ENCODE peak calls at places on chromosomes 16 and 17, in ten cellular contexts. A, K, D, R, N, B, F, T, G and I are unnamed samples.
A peak's percentile ranks its signal among the peaks of the same experiment; 100 is the strongest.

GRCh38 chr17:9098242-9098641 is 76.9 kb downstream of the NTN1 start:
- DNase-seq in A (no peak), K (no peak), D (no peak), R (no peak), N (no peak), B (no peak), F (no peak), T (no peak), G (no peak), I (no peak)

GRCh38 chr17:55587608-55588139 is 76.4 kb upstream of the SMIM36 start:
- DNase-seq in A (no peak), K (no peak), D (no peak), R (no peak), N (no peak), B (no peak), F (peak; percentile 48), T (no peak), G (no peak), I (no peak)

GRCh38 chr16:88681709-88682451 is 4.4 kb downstream of the SNAI3 start:
- DNase-seq in A (peak; percentile 53), K (peak; percentile 87), D (peak; percentile 73), R (no peak), N (no peak), B (no peak), F (peak; percentile 86), T (no peak), G (no peak), I (peak; percentile 44)

GRCh38 chr16:78179666-78180065 is 80.2 kb downstream of the WWOX start:
- DNase-seq in A (no peak), K (no peak), D (no peak), R (no peak), N (no peak), B (no peak), F (no peak), T (no peak), G (no peak), I (no peak)

GRCh38 chr16:11632455-11632921 is 35.8 kb upstream of the SNN start:
- DNase-seq in A (no peak), K (peak; percentile 96), D (no peak), R (no peak), N (no peak), B (no peak), F (peak; percentile 89), T (no peak), G (no peak), I (no peak)

GRCh38 chr17:47742319-47743181 is 9.5 kb downstream of the TBX21 start:
- DNase-seq in A (peak; percentile 39), K (no peak), D (peak; percentile 62), R (no peak), N (peak; percentile 45), B (no peak), F (no peak), T (peak; percentile 66), G (no peak), I (no peak)

GRCh38 chr17:46194393-46195216 is 1.4 kb upstream of the KANSL1 start:
- DNase-seq in A (peak; percentile 88), K (no peak), D (peak; percentile 41), R (peak; percentile 55), N (no peak), B (peak; percentile 44), F (no peak), T (no peak), G (no peak), I (peak; percentile 70)

GRCh38 chr17:64126918-64127317 is 3.0 kb downstream of the ERN1 start:
- DNase-seq in A (no peak), K (no peak), D (no peak), R (no peak), N (no peak), B (no peak), F (no peak), T (no peak), G (no peak), I (no peak)

GRCh38 chr16:5031601-5032000 is 2.1 kb downstream of the NAGPA start:
- DNase-seq in A (no peak), K (peak; percentile 49), D (no peak), R (no peak), N (no peak), B (no peak), F (peak; percentile 20), T (no peak), G (no peak), I (no peak)

GRCh38 chr17:57288034-57288752 is 31.9 kb downstream of the MSI2 start:
- DNase-seq in A (no peak), K (no peak), D (no peak), R (no peak), N (no peak), B (no peak), F (no peak), T (no peak), G (no peak), I (no peak)

GRCh38 chr16:28873543-28874201 is 4.6 kb upstream of the ATP2A1 start:
- DNase-seq in A (peak; percentile 55), K (no peak), D (peak; percentile 68), R (no peak), N (peak; percentile 42), B (peak; percentile 49), F (no peak), T (no peak), G (no peak), I (peak; percentile 48)

GRCh38 chr17:8341456-8341855 is 1.8 kb downstream of the ODF4 start:
- DNase-seq in A (no peak), K (no peak), D (no peak), R (no peak), N (no peak), B (no peak), F (no peak), T (no peak), G (no peak), I (no peak)

GRCh38 chr16:81004646-81005353 is 1.9 kb downstream of the CMC2 start:
- DNase-seq in A (peak; percentile 68), K (no peak), D (no peak), R (peak; percentile 44), N (no peak), B (no peak), F (no peak), T (no peak), G (no peak), I (no peak)

GRCh38 chr16:67030221-67030962 is 1.4 kb downstream of the CBFB start:
- DNase-seq in A (no peak), K (no peak), D (no peak), R (no peak), N (no peak), B (no peak), F (no peak), T (peak; percentile 37), G (no peak), I (no peak)

GRCh38 chr17:78010759-78011158 is 52.3 kb downstream of the TNRC6C start:
- DNase-seq in A (peak; percentile 9), K (no peak), D (peak; percentile 27), R (no peak), N (no peak), B (no peak), F (no peak), T (no peak), G (no peak), I (no peak)

GRCh38 chr16:14509055-14509454 is 121.0 kb downstream of the PARN start:
- DNase-seq in A (no peak), K (no peak), D (no peak), R (no peak), N (no peak), B (no peak), F (no peak), T (no peak), G (no peak), I (no peak)

GRCh38 chr16:81752225-81752875 is 26.7 kb upstream of the PLCG2 start:
- DNase-seq in A (no peak), K (peak; percentile 82), D (peak; percentile 20), R (no peak), N (no peak), B (no peak), F (peak; percentile 85), T (no peak), G (no peak), I (no peak)

GRCh38 chr16:89431158-89431584 is 59.2 kb downstream of the ANKRD11 start:
- DNase-seq in A (no peak), K (no peak), D (no peak), R (no peak), N (no peak), B (no peak), F (no peak), T (no peak), G (no peak), I (no peak)

GRCh38 chr16:68792465-68793324 is 50.6 kb upstream of the TANGO6 start:
- DNase-seq in A (no peak), K (no peak), D (no peak), R (no peak), N (no peak), B (no peak), F (no peak), T (no peak), G (no peak), I (no peak)

GRCh38 chr16:68356919-68357286 is 46.1 kb downstream of the PRMT7 start:
- DNase-seq in A (no peak), K (peak; percentile 59), D (no peak), R (no peak), N (no peak), B (no peak), F (no peak), T (no peak), G (no peak), I (no peak)

GRCh38 chr16:79543219-79543618 is 57.3 kb downstream of the MAF start:
- DNase-seq in A (no peak), K (no peak), D (no peak), R (no peak), N (no peak), B (no peak), F (no peak), T (no peak), G (no peak), I (no peak)

GRCh38 chr16:57126412-57126811 is 34.0 kb downstream of the CPNE2 start:
- DNase-seq in A (no peak), K (no peak), D (no peak), R (no peak), N (no peak), B (no peak), F (no peak), T (no peak), G (no peak), I (no peak)

GRCh38 chr17:42881768-42882565 is 18.6 kb upstream of the G6PC1 start:
- DNase-seq in A (no peak), K (peak; percentile 15), D (no peak), R (no peak), N (no peak), B (no peak), F (no peak), T (no peak), G (no peak), I (no peak)

GRCh38 chr17:1485748-1486376 is 6.6 kb downstream of the MYO1C start:
- DNase-seq in A (peak; percentile 59), K (peak; percentile 89), D (peak; percentile 72), R (no peak), N (peak; percentile 56), B (peak; percentile 63), F (peak; percentile 84), T (no peak), G (no peak), I (peak; percentile 55)

GRCh38 chr17:30812218-30813177 is 12.0 kb downstream of the CRLF3 start:
- DNase-seq in A (no peak), K (no peak), D (no peak), R (no peak), N (no peak), B (no peak), F (no peak), T (no peak), G (no peak), I (no peak)

GRCh38 chr17:15966879-15967248 is 21.9 kb downstream of the ADORA2B start:
- DNase-seq in A (no peak), K (peak; percentile 71), D (no peak), R (no peak), N (no peak), B (no peak), F (no peak), T (no peak), G (no peak), I (no peak)

GRCh38 chr17:43327834-43328420 is 70.9 kb upstream of the ARL4D start:
- DNase-seq in A (no peak), K (no peak), D (no peak), R (no peak), N (no peak), B (no peak), F (no peak), T (no peak), G (no peak), I (no peak)

GRCh38 chr16:49639739-49640388 is 216.0 kb downstream of the ZNF423 start:
- DNase-seq in A (no peak), K (peak; percentile 85), D (no peak), R (no peak), N (no peak), B (no peak), F (peak; percentile 78), T (peak; percentile 80), G (no peak), I (no peak)